ENCODE peak calls at places on chromosome 4, in five cellular contexts. W is transverse colon, Q is endothelial cell of umbilical vein, H is HepG2, O is H1. S is an unnamed sample.

GRCh38 chr4:152244659-152245058 is 291.2 kb downstream of the FBXW7 start:
- DNase-seq in W (no peak), Q (no peak), H (no peak), O (no peak), S (no peak)

GRCh38 chr4:159723341-159724048 is 620.6 kb downstream of the RAPGEF2 start:
- DNase-seq in W (no peak), Q (no peak), H (no peak), O (no peak), S (peak; percentile 67)

GRCh38 chr4:99341426-99341825 is 11.1 kb downstream of the ADH1C start:
- DNase-seq in W (no peak), Q (no peak), H (no peak), O (no peak), S (no peak)

GRCh38 chr4:14415146-14415545 is 587.1 kb upstream of the CPEB2 start:
- DNase-seq in W (no peak), Q (no peak), H (no peak), O (no peak), S (no peak)

GRCh38 chr4:3657917-3658913 is 108.0 kb upstream of the ADRA2C start:
- DNase-seq in W (no peak), Q (no peak), H (no peak), O (no peak), S (no peak)

GRCh38 chr4:104693601-104694201 is 199.0 kb upstream of the CXXC4 start:
- DNase-seq in W (no peak), Q (no peak), H (peak; percentile 10), O (no peak), S (no peak)

GRCh38 chr4:81508786-81509574 is 37.3 kb upstream of the RASGEF1B start:
- DNase-seq in W (no peak), Q (no peak), H (no peak), O (no peak), S (no peak)

GRCh38 chr4:174828845-174829701 is at the start of gene GLRA3:
- DNase-seq in W (peak; percentile 15), Q (no peak), H (peak; percentile 11), O (peak; percentile 96), S (peak; percentile 81)

GRCh38 chr4:6198278-6198677 is 2.1 kb downstream of the JAKMIP1 start:
- DNase-seq in W (no peak), Q (no peak), H (no peak), O (no peak), S (peak; percentile 73)

GRCh38 chr4:163378661-163379060 is 35.0 kb downstream of the NPY5R start:
- DNase-seq in W (no peak), Q (no peak), H (no peak), O (no peak), S (no peak)

GRCh38 chr4:156950090-156950489 is 21.5 kb downstream of the PDGFC start:
- DNase-seq in W (no peak), Q (peak; percentile 53), H (no peak), O (no peak), S (no peak)

GRCh38 chr4:184529283-184529682 is 54.9 kb upstream of the IRF2 start:
- DNase-seq in W (no peak), Q (no peak), H (no peak), O (no peak), S (no peak)

GRCh38 chr4:80336582-80336981 is 1.1 kb downstream of the CFAP299 start:
- DNase-seq in W (peak; percentile 14), Q (peak; percentile 15), H (peak; percentile 13), O (peak; percentile 50), S (peak; percentile 20)

GRCh38 chr4:145533011-145533410 is 51.4 kb downstream of the SMAD1 start:
- DNase-seq in W (no peak), Q (no peak), H (no peak), O (no peak), S (no peak)

GRCh38 chr4:2441393-2442174 is 22.8 kb downstream of the CFAP99 start:
- DNase-seq in W (peak; percentile 78), Q (peak; percentile 78), H (peak; percentile 80), O (peak; percentile 91), S (peak; percentile 87)

GRCh38 chr4:41146716-41147506 is 67.4 kb downstream of the APBB2 start:
- DNase-seq in W (no peak), Q (peak; percentile 53), H (no peak), O (no peak), S (no peak)

GRCh38 chr4:138178566-138178965 is 63.6 kb downstream of the SLC7A11 start:
- DNase-seq in W (no peak), Q (peak; percentile 84), H (no peak), O (no peak), S (no peak)

GRCh38 chr4:1164956-1165545 is 7.3 kb downstream of the SPON2 start:
- DNase-seq in W (no peak), Q (no peak), H (no peak), O (no peak), S (no peak)

GRCh38 chr4:128635141-128635911 is 174.2 kb upstream of the JADE1 start:
- DNase-seq in W (peak; percentile 50), Q (no peak), H (peak; percentile 15), O (peak; percentile 42), S (no peak)

GRCh38 chr4:82591592-82591991 is 29.8 kb upstream of the TMEM150C start:
- DNase-seq in W (no peak), Q (no peak), H (no peak), O (no peak), S (no peak)

GRCh38 chr4:152696764-152697250 is 17.0 kb upstream of the TMEM154 start:
- DNase-seq in W (peak; percentile 50), Q (no peak), H (peak; percentile 63), O (no peak), S (no peak)

GRCh38 chr4:151347891-151348290 is 22.5 kb upstream of the SH3D19 start:
- DNase-seq in W (no peak), Q (no peak), H (no peak), O (no peak), S (no peak)

GRCh38 chr4:15164571-15164970 is 162.3 kb downstream of the CPEB2 start:
- DNase-seq in W (no peak), Q (no peak), H (no peak), O (no peak), S (no peak)

GRCh38 chr4:46909078-46909477 is at the start of gene COX7B2:
- DNase-seq in W (no peak), Q (no peak), H (no peak), O (no peak), S (peak; percentile 17)

GRCh38 chr4:86543560-86544312 is 50.4 kb upstream of the PTPN13 start:
- DNase-seq in W (no peak), Q (no peak), H (no peak), O (no peak), S (no peak)

GRCh38 chr4:165872443-165873297 is at the start of gene TLL1:
- DNase-seq in W (no peak), Q (peak; percentile 50), H (no peak), O (no peak), S (no peak)

GRCh38 chr4:59920414-59920813 is 1279.7 kb upstream of the ADGRL3 start:
- DNase-seq in W (no peak), Q (no peak), H (no peak), O (no peak), S (no peak)

GRCh38 chr4:82560853-82561744 is 689 bp downstream of the TMEM150C start:
- DNase-seq in W (peak; percentile 9), Q (peak; percentile 15), H (no peak), O (peak; percentile 67), S (no peak)

DNA sequence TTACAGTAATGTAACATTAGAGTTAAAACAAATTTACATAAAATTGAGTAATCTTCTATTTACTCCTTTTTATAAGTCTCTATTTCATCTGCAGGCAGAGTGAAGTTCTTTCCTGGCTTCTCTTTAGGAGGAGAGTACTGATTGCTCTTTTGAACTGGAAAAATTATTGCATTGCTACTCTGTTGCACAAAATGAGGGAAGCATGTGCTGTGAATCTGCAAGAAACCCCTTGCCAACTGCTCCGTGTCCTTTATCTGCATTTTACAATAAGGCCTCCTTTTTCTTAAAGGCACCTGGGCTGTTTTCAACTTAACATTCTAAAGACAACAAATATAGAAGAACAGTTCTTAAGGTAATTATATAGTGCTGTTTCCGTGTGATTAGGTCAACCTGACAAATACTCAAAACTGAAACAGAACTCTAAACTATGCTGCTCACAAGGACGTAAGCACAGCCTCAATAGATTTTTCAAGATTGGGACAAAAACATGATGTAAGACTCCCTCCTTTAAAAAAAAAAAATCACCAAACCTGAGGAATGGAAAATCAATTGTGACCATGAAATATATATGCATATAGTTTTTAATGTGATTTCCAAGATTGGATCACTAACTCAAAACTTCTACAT is 716.6 kb upstream of the INTU start:
- DNase-seq in W (no peak), Q (no peak), H (no peak), O (no peak), S (no peak)
- TF ChIP-seq POLR2A in W (no peak), Q (no peak), H (no peak), O (no peak), S (no peak)

GRCh38 chr4:79241846-79242245 is 84.0 kb downstream of the NAA11 start:
- DNase-seq in W (no peak), Q (peak; percentile 8), H (no peak), O (no peak), S (no peak)
- TF ChIP-seq CTCF in W (no peak), Q (no peak), H (peak; percentile 19), O (no peak), S (no peak)

GRCh38 chr4:36323801-36324419 is 42.5 kb downstream of the DTHD1 start:
- DNase-seq in W (no peak), Q (no peak), H (no peak), O (no peak), S (no peak)

GRCh38 chr4:36324808-36325207 is 43.4 kb downstream of the DTHD1 start:
- DNase-seq in W (no peak), Q (no peak), H (no peak), O (no peak), S (no peak)

GRCh38 chr4:36325916-36326315 is 44.5 kb downstream of the DTHD1 start:
- DNase-seq in W (no peak), Q (no peak), H (no peak), O (no peak), S (no peak)

GRCh38 chr4:36326610-36327009 is 45.2 kb downstream of the DTHD1 start:
- DNase-seq in W (no peak), Q (no peak), H (no peak), O (no peak), S (no peak)

GRCh38 chr4:36325499-36325898 is 44.1 kb downstream of the DTHD1 start:
- DNase-seq in W (no peak), Q (no peak), H (no peak), O (no peak), S (no peak)
- TF ChIP-seq POLR2AphosphoS5 in W (no peak), Q (no peak), H (no peak), O (no peak), S (no peak)

GRCh38 chr4:37890501-37891220 is at the start of gene TBC1D1:
- DNase-seq in W (peak; percentile 81), Q (no peak), H (no peak), O (peak; percentile 73), S (peak; percentile 93)
- TF ChIP-seq POLR2A in W (peak; percentile 16), Q (no peak), H (no peak), O (no peak), S (no peak)

GRCh38 chr4:169770411-169770810 is 12.7 kb upstream of the HPF1 start:
- DNase-seq in W (no peak), Q (no peak), H (no peak), O (no peak), S (no peak)

GRCh38 chr4:169773889-169774288 is 16.1 kb upstream of the HPF1 start:
- DNase-seq in W (no peak), Q (no peak), H (no peak), O (peak; percentile 28), S (no peak)

GRCh38 chr4:169774466-169775445 is 17.0 kb upstream of the HPF1 start:
- DNase-seq in W (no peak), Q (peak; percentile 42), H (no peak), O (peak; percentile 53), S (peak; percentile 76)
- TF ChIP-seq CTCF in W (no peak), Q (peak; percentile 42), H (no peak), O (peak; percentile 60), S (peak; percentile 31)